ENCODE peak calls at places on chromosome 2, in seven cellular contexts. V, N, X, J, F, E and P are unnamed samples.

GRCh38 chr2:119649364-119649917 is 29.6 kb upstream of the TMEM177 start:
- DNase-seq in X (peak), N (no peak), E (no peak), J (no peak), V (no peak), F (no peak), P (peak)

GRCh38 chr2:231929961-231930600 is 3.9 kb upstream of the NPPC start:
- DNase-seq in J (no peak), E (no peak), V (peak), X (no peak), N (no peak), F (peak), P (peak)

GRCh38 chr2:173023718-173024117 is 51.9 kb upstream of the MAP3K20 start:
- DNase-seq in N (no peak), F (no peak), E (no peak), V (no peak), J (no peak), X (no peak), P (no peak)

GRCh38 chr2:192298664-192299063 is 103.9 kb upstream of the TMEFF2 start:
- DNase-seq in V (no peak), N (no peak), X (peak), E (no peak), J (no peak), F (no peak), P (peak)

GRCh38 chr2:75356857-75357256 is 157.5 kb upstream of the TACR1 start:
- DNase-seq in F (no peak), J (no peak), X (no peak), E (no peak), N (no peak), V (no peak), P (no peak)

GRCh38 chr2:25098558-25099486 is 56.9 kb downstream of the EFR3B start:
- DNase-seq in N (no peak), X (peak), V (no peak), J (peak), F (no peak), E (no peak), P (peak)

GRCh38 chr2:173291412-173291811 is 63.3 kb upstream of the CDCA7 start:
- DNase-seq in F (no peak), J (no peak), E (no peak), V (no peak), X (no peak), N (no peak), P (no peak)

GRCh38 chr2:137252934-137253333 is 487.6 kb downstream of the THSD7B start:
- DNase-seq in V (no peak), X (peak), F (no peak), N (no peak), E (no peak), J (no peak), P (peak)

GRCh38 chr2:239429473-239430350 is 28.9 kb upstream of the HDAC4 start:
- DNase-seq in V (no peak), F (no peak), J (no peak), E (no peak), X (no peak), N (no peak), P (no peak)

GRCh38 chr2:12759248-12759647 is 42.5 kb downstream of the TRIB2 start:
- DNase-seq in V (no peak), E (no peak), J (no peak), F (no peak), X (peak), N (no peak), P (peak)

GRCh38 chr2:19474128-19474527 is 115.7 kb upstream of the OSR1 start:
- DNase-seq in N (peak), E (no peak), X (peak), V (no peak), J (peak), F (peak), P (peak)

GRCh38 chr2:156110890-156111289 is 221.6 kb downstream of the NR4A2 start:
- DNase-seq in N (peak), V (no peak), J (no peak), F (peak), E (no peak), X (peak), P (peak)

GRCh38 chr2:120469486-120469885 is 123.5 kb downstream of the INHBB start:
- DNase-seq in E (no peak), J (no peak), N (no peak), F (no peak), V (peak), X (no peak), P (no peak)

GRCh38 chr2:98444436-98445166 is at the start of gene INPP4A:
- DNase-seq in V (peak), F (peak), J (peak), N (peak), E (peak), X (peak), P (peak)

GRCh38 chr2:51335072-51336058 is 303.4 kb upstream of the NRXN1 start:
- DNase-seq in J (no peak), F (no peak), X (no peak), E (no peak), V (no peak), N (no peak), P (no peak)

GRCh38 chr2:41234093-41234492 is 782.2 kb upstream of the SLC8A1 start:
- DNase-seq in F (no peak), E (no peak), X (no peak), V (no peak), N (no peak), J (no peak), P (no peak)

GRCh38 chr2:202051499-202052161 is 18.0 kb downstream of the FZD7 start:
- DNase-seq in V (no peak), J (peak), F (no peak), X (no peak), E (no peak), N (no peak), P (no peak)

GRCh38 chr2:207484444-207485391 is 45.0 kb upstream of the CREB1 start:
- DNase-seq in J (no peak), N (no peak), E (no peak), X (no peak), V (no peak), F (no peak), P (no peak)